ENCODE peak calls at places on chromosomes 6 and 20, in ten cellular contexts. W is astrocyte of the cerebellum, I is M059J, T is T follicular helper cell, Q is mesothelial cell of epicardium, S is neural crest cell, G is uterus, U is GM04503, K is H4, M is ACHN. R is an unnamed sample.

GRCh38 chr6:56804996-56805395 is 149.9 kb upstream of the BEND6 start:
- DNase-seq in W (peak), K (no peak), U (peak), G (no peak), Q (no peak), M (peak), S (no peak), I (peak), T (no peak), R (no peak)

GRCh38 chr20:57432480-57432873 is 41.3 kb downstream of the RBM38 start:
- DNase-seq in M (no peak), I (no peak), U (no peak), Q (no peak), S (no peak), K (no peak), W (no peak), T (no peak), G (no peak), R (no peak)

GRCh38 chr6:144390886-144391285 is 105.8 kb downstream of the UTRN start:
- DNase-seq in U (no peak), Q (no peak), G (no peak), M (no peak), W (no peak), S (no peak), K (no peak), T (no peak), I (peak), R (no peak)

GRCh38 chr20:2768632-2769015 is 31.8 kb downstream of the CPXM1 start:
- DNase-seq in S (no peak), I (no peak), G (no peak), Q (no peak), W (no peak), K (no peak), U (no peak), M (no peak), T (no peak), R (no peak)

GRCh38 chr20:49347156-49347555 is 69.3 kb upstream of the ZNFX1 start:
- DNase-seq in M (no peak), W (no peak), T (no peak), U (no peak), S (no peak), I (peak), K (no peak), G (no peak), Q (no peak), R (no peak)

GRCh38 chr20:55513966-55514365 is 491.4 kb downstream of the CBLN4 start:
- DNase-seq in Q (no peak), G (no peak), M (no peak), T (no peak), I (no peak), W (no peak), U (no peak), S (no peak), K (no peak), R (no peak)

GRCh38 chr20:64116541-64117423 is 9.4 kb upstream of the NPBWR2 start:
- DNase-seq in U (no peak), K (no peak), M (no peak), Q (peak), W (no peak), S (no peak), G (no peak), I (no peak), T (no peak), R (no peak)

GRCh38 chr20:60203451-60203850 is 245.2 kb downstream of the CDH26 start:
- DNase-seq in G (no peak), I (peak), Q (no peak), U (no peak), M (peak), W (no peak), S (no peak), K (no peak), T (no peak), R (no peak)

GRCh38 chr6:93964296-93964695 is 544.9 kb upstream of the EPHA7 start:
- DNase-seq in M (no peak), S (no peak), U (no peak), Q (no peak), G (no peak), K (no peak), I (no peak), W (no peak), T (no peak), R (no peak)

GRCh38 chr20:58308680-58309527 is 611 bp upstream of the RAB22A start:
- DNase-seq in U (no peak), G (peak), W (no peak), M (peak), K (no peak), I (peak), T (peak), Q (peak), S (peak), R (no peak)

GRCh38 chr6:12403946-12404647 is 113.9 kb downstream of the EDN1 start:
- DNase-seq in W (no peak), M (no peak), S (no peak), I (peak), K (no peak), G (no peak), U (peak), T (no peak), Q (no peak), R (no peak)

GRCh38 chr6:36841756-36842155 is 2.5 kb upstream of the CPNE5 start:
- DNase-seq in S (no peak), M (no peak), U (no peak), W (no peak), I (no peak), K (no peak), G (no peak), T (no peak), Q (no peak), R (no peak)

GRCh38 chr6:71394001-71394432 is 105.4 kb downstream of the OGFRL1 start:
- DNase-seq in T (no peak), M (no peak), G (no peak), W (no peak), U (peak), Q (no peak), I (peak), K (no peak), S (no peak), R (no peak)

R was measured in T-cell.